ENCODE peak calls at places on chromosomes 16 and 17, in ten cellular contexts. I is activated CD4-positive, alpha-beta T cell treated with anti-CD3 and anti-CD28 coated beads for 24 hours; Q is HT-29; J is T-helper 1 cell; M is erythroblast; V is AG08395; C is naive B cell; U is H54; B is SW 1271; K is EH. P is an unnamed sample.

GRCh38 chr17:9227819-9228407 is 206.6 kb downstream of the NTN1 start:
- DNase-seq in V (no peak), M (no peak), U (no peak), I (no peak), B (no peak), J (no peak), Q (no peak), C (no peak), K (no peak), P (no peak)

GRCh38 chr17:44256671-44257070 is 11.3 kb downstream of the SLC4A1 start:
- DNase-seq in V (no peak), K (no peak), Q (no peak), I (no peak), B (no peak), J (no peak), M (no peak), U (no peak), C (no peak), P (no peak)

GRCh38 chr16:592518-593306 is 2.8 kb downstream of the RAB40C start:
- DNase-seq in M (no peak), J (no peak), V (no peak), K (no peak), B (no peak), U (no peak), I (no peak), Q (peak; percentile 79), C (no peak), P (no peak)

GRCh38 chr16:56477096-56477878 is 25.9 kb downstream of the OGFOD1 start:
- DNase-seq in C (no peak), V (peak; percentile 92), B (peak; percentile 8), J (no peak), Q (no peak), K (peak; percentile 90), U (peak; percentile 59), I (no peak), M (no peak), P (no peak)

GRCh38 chr16:4378202-4378666 is 6.6 kb downstream of the VASN start:
- DNase-seq in U (no peak), V (peak; percentile 71), I (no peak), J (no peak), M (no peak), Q (no peak), B (no peak), K (peak; percentile 37), C (no peak), P (no peak)

GRCh38 chr16:19898924-19899604 is 14.4 kb upstream of the GPRC5B start:
- DNase-seq in U (no peak), B (no peak), I (peak; percentile 28), V (peak; percentile 69), C (peak; percentile 12), Q (peak; percentile 82), K (peak; percentile 56), J (no peak), M (peak; percentile 26), P (peak; percentile 68)

GRCh38 chr17:44990994-44991393 is 22.9 kb upstream of the C1QL1 start:
- DNase-seq in J (no peak), V (no peak), Q (no peak), C (no peak), U (no peak), B (no peak), M (no peak), I (no peak), K (no peak), P (no peak)

GRCh38 chr16:89241187-89242003 is 23.9 kb downstream of the ZNF778 start:
- DNase-seq in U (peak; percentile 69), J (peak; percentile 84), V (peak; percentile 72), K (peak; percentile 82), I (peak; percentile 50), Q (peak; percentile 58), B (peak; percentile 36), C (peak; percentile 85), M (peak; percentile 86), P (peak; percentile 79)

GRCh38 chr17:28975634-28976033 is 24.3 kb upstream of the PHF12 start:
- DNase-seq in U (no peak), K (no peak), I (no peak), B (no peak), V (no peak), J (no peak), C (no peak), Q (no peak), M (no peak), P (no peak)

GRCh38 chr16:83661656-83662055 is 146.1 kb upstream of the HSBP1 start:
- DNase-seq in M (no peak), I (no peak), J (no peak), B (no peak), V (no peak), K (peak; percentile 21), C (no peak), Q (no peak), U (no peak), P (no peak)

GRCh38 chr16:89350701-89351380 is 133.3 kb downstream of the ZNF778 start:
- DNase-seq in Q (no peak), C (no peak), B (no peak), U (no peak), M (no peak), V (no peak), I (no peak), J (no peak), K (no peak), P (no peak)

GRCh38 chr17:21218101-21218500 is 4.1 kb upstream of the TMEM11 start:
- DNase-seq in U (peak; percentile 26), B (no peak), I (no peak), M (peak; percentile 71), K (peak; percentile 39), V (no peak), C (no peak), J (no peak), Q (no peak), P (peak; percentile 89)

GRCh38 chr16:54545890-54546476 is 259.4 kb upstream of the IRX3 start:
- DNase-seq in J (no peak), U (no peak), K (no peak), V (no peak), I (no peak), B (no peak), C (no peak), M (no peak), Q (no peak), P (no peak)

GRCh38 chr17:60941028-60941427 is 263.4 kb downstream of the BCAS3 start:
- DNase-seq in J (no peak), Q (no peak), U (no peak), B (no peak), I (no peak), V (peak; percentile 60), K (peak; percentile 97), C (no peak), M (no peak), P (peak; percentile 67)

GRCh38 chr17:71995570-71995969 is 125.2 kb upstream of the SOX9 start:
- DNase-seq in V (peak; percentile 6), C (no peak), U (no peak), M (no peak), Q (no peak), K (no peak), B (no peak), I (no peak), J (no peak), P (no peak)

GRCh38 chr17:79785017-79785899 is 7.3 kb downstream of the CBX2 start:
- DNase-seq in M (no peak), I (no peak), V (no peak), Q (no peak), J (no peak), U (no peak), C (no peak), K (no peak), B (no peak), P (no peak)

GRCh38 chr17:73342057-73342522 is 30.3 kb upstream of the CDC42EP4 start:
- DNase-seq in V (peak; percentile 69), K (peak; percentile 67), C (no peak), B (no peak), M (no peak), I (no peak), U (peak; percentile 92), J (no peak), Q (no peak), P (peak; percentile 53)

GRCh38 chr16:57048095-57048494 is 44.3 kb upstream of the CPNE2 start:
- DNase-seq in I (no peak), J (no peak), U (no peak), V (no peak), M (no peak), K (no peak), B (no peak), C (no peak), Q (no peak), P (no peak)

GRCh38 chr17:45705123-45706009 is 78.8 kb upstream of the CRHR1 start:
- DNase-seq in C (no peak), K (peak; percentile 29), U (peak; percentile 75), B (peak; percentile 14), Q (peak; percentile 81), I (no peak), V (peak; percentile 20), J (no peak), M (no peak), P (no peak)

GRCh38 chr16:88854306-88855111 is 2.2 kb downstream of the GALNS start:
- DNase-seq in J (no peak), U (no peak), I (no peak), Q (no peak), B (no peak), K (no peak), V (no peak), M (no peak), C (peak; percentile 68), P (peak; percentile 7)

GRCh38 chr16:11202260-11203091 is 53.5 kb downstream of the SOCS1 start:
- DNase-seq in U (no peak), J (no peak), C (no peak), K (peak; percentile 69), I (no peak), M (no peak), V (peak; percentile 44), B (no peak), Q (no peak), P (no peak)

GRCh38 chr17:54901230-54901847 is 687 bp downstream of the TOM1L1 start:
- DNase-seq in B (no peak), K (peak; percentile 64), Q (no peak), J (no peak), U (peak; percentile 53), M (no peak), V (peak; percentile 26), I (no peak), C (no peak), P (no peak)

P was measured in OCI-M1.